ENCODE peak calls at places on chromosomes 11 and 22, in six cellular contexts. X is endodermal cell, P is astrocyte of the cerebellum, C is fibroblast of lung, F is astrocyte of the spinal cord, U is AG10803. I is an unnamed sample.
A peak's percentile ranks its signal among the peaks of the same experiment; 100 is the strongest.

GRCh38 chr11:118294053-118294452 is 10.5 kb upstream of the CD3E start:
- DNase-seq in X (no peak), P (no peak), C (no peak), F (no peak), U (no peak), I (no peak)

GRCh38 chr22:29827091-29827490 is 11.0 kb downstream of the ASCC2 start:
- DNase-seq in X (no peak), P (no peak), C (no peak), F (no peak), U (no peak), I (no peak)

GRCh38 chr11:114058871-114059277 is 637 bp upstream of the ZBTB16 start:
- DNase-seq in X (peak; percentile 60), P (no peak), C (no peak), F (no peak), U (no peak), I (peak; percentile 44)

GRCh38 chr22:39244496-39245129 is at the start of gene PDGFB:
- DNase-seq in X (peak; percentile 79), P (no peak), C (no peak), F (no peak), U (no peak), I (peak; percentile 60)

GRCh38 chr22:37604875-37605274 is 3.8 kb upstream of the GGA1 start:
- DNase-seq in X (no peak), P (no peak), C (no peak), F (no peak), U (no peak), I (no peak)

GRCh38 chr11:68659158-68659921 is 25.0 kb upstream of the GAL start:
- DNase-seq in X (no peak), P (peak; percentile 98), C (peak; percentile 99), F (peak; percentile 98), U (peak; percentile 83), I (peak; percentile 99)

GRCh38 chr22:46046299-46046685 is 69.3 kb upstream of the WNT7B start:
- DNase-seq in X (no peak), P (no peak), C (no peak), F (no peak), U (no peak), I (no peak)

GRCh38 chr11:45391168-45391850 is 105.2 kb upstream of the SYT13 start:
- DNase-seq in X (no peak), P (no peak), C (no peak), F (no peak), U (no peak), I (no peak)

GRCh38 chr11:126561327-126561893 is 205.9 kb downstream of the ST3GAL4 start:
- DNase-seq in X (peak; percentile 93), P (peak; percentile 69), C (peak; percentile 65), F (peak; percentile 65), U (peak; percentile 58), I (peak; percentile 75)

GRCh38 chr11:59173080-59173963 is 1.4 kb downstream of the DTX4 start:
- DNase-seq in X (peak; percentile 86), P (no peak), C (no peak), F (no peak), U (peak; percentile 17), I (peak; percentile 63)

GRCh38 chr11:117875397-117876048 is 935 bp downstream of the FXYD6 start:
- DNase-seq in X (no peak), P (no peak), C (no peak), F (no peak), U (no peak), I (no peak)

GRCh38 chr11:35141538-35141937 is 2.6 kb downstream of the CD44 start:
- DNase-seq in X (no peak), P (no peak), C (no peak), F (no peak), U (peak; percentile 35), I (no peak)

GRCh38 chr11:73478737-73479347 is 102.6 kb downstream of the RELT start:
- DNase-seq in X (peak; percentile 56), P (no peak), C (peak; percentile 59), F (peak; percentile 41), U (peak; percentile 37), I (peak; percentile 38)

GRCh38 chr22:19044381-19044780 is 77.8 kb downstream of the DGCR2 start:
- DNase-seq in X (no peak), P (no peak), C (no peak), F (no peak), U (no peak), I (no peak)

GRCh38 chr11:24679686-24680318 is 182.9 kb downstream of the LUZP2 start:
- DNase-seq in X (no peak), P (no peak), C (no peak), F (no peak), U (no peak), I (no peak)

GRCh38 chr11:62574363-62575057 is 819 bp upstream of the EEF1G start:
- DNase-seq in X (peak; percentile 54), P (no peak), C (no peak), F (no peak), U (no peak), I (peak; percentile 43)

GRCh38 chr11:25576320-25576719 is 755.6 kb upstream of the ANO3 start:
- DNase-seq in X (no peak), P (no peak), C (no peak), F (no peak), U (no peak), I (no peak)

GRCh38 chr11:76698321-76699043 is 27.9 kb upstream of the LRRC32 start:
- DNase-seq in X (peak; percentile 85), P (no peak), C (no peak), F (no peak), U (no peak), I (no peak)

GRCh38 chr22:43474161-43475101 is 62.6 kb downstream of the MPPED1 start:
- DNase-seq in X (no peak), P (no peak), C (peak; percentile 1), F (no peak), U (no peak), I (no peak)

GRCh38 chr22:44667829-44668189 is 34.2 kb upstream of the PRR5 start:
- DNase-seq in X (peak; percentile 64), P (no peak), C (no peak), F (no peak), U (no peak), I (no peak)

GRCh38 chr11:70074701-70075100 is 3.4 kb upstream of the ANO1 start:
- DNase-seq in X (peak; percentile 37), P (no peak), C (no peak), F (no peak), U (no peak), I (no peak)

GRCh38 chr11:47354913-47355282 is 2.4 kb upstream of the MYBPC3 start:
- DNase-seq in X (no peak), P (no peak), C (peak; percentile 11), F (no peak), U (no peak), I (peak; percentile 22)
- H3K4me3 ChIP-seq in X (no peak overlapping the region), P (peak overlapping the region; percentile 19), C (no peak overlapping the region), F (peak overlapping the region; percentile 6), U (peak overlapping the region; percentile 39), I (peak overlapping the region; percentile 24)

GRCh38 chr22:30947163-30947820 is 21.3 kb downstream of the MORC2 start:
- DNase-seq in X (peak; percentile 76), P (no peak), C (no peak), F (no peak), U (peak; percentile 23), I (no peak)

GRCh38 chr22:30949934-30950660 is 18.5 kb downstream of the MORC2 start:
- DNase-seq in X (no peak), P (no peak), C (no peak), F (no peak), U (no peak), I (no peak)

GRCh38 chr22:30947821-30948454 is 20.6 kb downstream of the MORC2 start:
- DNase-seq in X (no peak), P (peak; percentile 54), C (peak; percentile 79), F (peak; percentile 64), U (peak; percentile 71), I (peak; percentile 78)

GRCh38 chr22:30946354-30946753 is 22.2 kb downstream of the MORC2 start:
- DNase-seq in X (no peak), P (no peak), C (no peak), F (no peak), U (no peak), I (no peak)

DNA sequence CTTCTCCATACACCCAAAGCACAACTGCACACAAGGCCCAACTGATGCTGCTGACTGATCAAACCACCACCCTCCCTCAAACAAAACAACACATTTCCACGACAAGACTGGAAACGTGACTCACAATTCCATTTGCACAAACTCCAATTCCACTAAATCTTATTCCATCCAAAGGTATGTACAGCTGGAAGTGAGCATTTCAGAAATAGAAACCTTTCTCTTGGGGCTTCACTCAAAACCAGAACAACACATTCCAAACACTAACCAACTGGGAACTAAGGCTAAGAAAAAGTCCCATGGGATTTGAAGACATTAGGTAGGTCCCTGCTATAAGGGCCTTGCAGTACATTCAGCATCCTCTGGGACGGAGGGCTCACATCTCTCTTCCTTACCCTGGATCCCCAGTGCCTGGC is 19.6 kb downstream of the MORC2 start:
- DNase-seq in X (no peak), P (no peak), C (no peak), F (peak; percentile 13), U (peak; percentile 77), I (no peak)
- TF ChIP-seq CTCF in X (peak; percentile 31), P (no peak), C (no peak), F (no peak), U (peak; percentile 34), I (no peak)

GRCh38 chr22:17086750-17087149 is 1.9 kb downstream of the IL17RA start:
- DNase-seq in X (peak; percentile 41), P (no peak), C (no peak), F (no peak), U (no peak), I (no peak)

GRCh38 chr22:17085277-17086091 is 684 bp downstream of the IL17RA start:
- DNase-seq in X (peak; percentile 62), P (no peak), C (peak; percentile 4), F (no peak), U (no peak), I (no peak)

GRCh38 chr22:17084554-17085276 is at the start of gene IL17RA:
- DNase-seq in X (peak; percentile 97), P (peak; percentile 49), C (peak; percentile 80), F (peak; percentile 85), U (peak; percentile 85), I (peak; percentile 91)

GRCh38 chr22:17087176-17088131 is 2.7 kb downstream of the IL17RA start:
- DNase-seq in X (peak; percentile 35), P (peak; percentile 90), C (peak; percentile 81), F (peak; percentile 77), U (peak; percentile 63), I (no peak)

GRCh38 chr22:17086301-17086700 is 1.5 kb downstream of the IL17RA start:
- DNase-seq in X (peak; percentile 41), P (no peak), C (no peak), F (no peak), U (no peak), I (no peak)
- H3K4me3 ChIP-seq in X (peak overlapping the region; percentile 78), P (peak overlapping the region; percentile 86), C (peak overlapping the region; percentile 56), F (peak overlapping the region; percentile 67), U (peak overlapping the region; percentile 79), I (no peak overlapping the region)

DNA sequence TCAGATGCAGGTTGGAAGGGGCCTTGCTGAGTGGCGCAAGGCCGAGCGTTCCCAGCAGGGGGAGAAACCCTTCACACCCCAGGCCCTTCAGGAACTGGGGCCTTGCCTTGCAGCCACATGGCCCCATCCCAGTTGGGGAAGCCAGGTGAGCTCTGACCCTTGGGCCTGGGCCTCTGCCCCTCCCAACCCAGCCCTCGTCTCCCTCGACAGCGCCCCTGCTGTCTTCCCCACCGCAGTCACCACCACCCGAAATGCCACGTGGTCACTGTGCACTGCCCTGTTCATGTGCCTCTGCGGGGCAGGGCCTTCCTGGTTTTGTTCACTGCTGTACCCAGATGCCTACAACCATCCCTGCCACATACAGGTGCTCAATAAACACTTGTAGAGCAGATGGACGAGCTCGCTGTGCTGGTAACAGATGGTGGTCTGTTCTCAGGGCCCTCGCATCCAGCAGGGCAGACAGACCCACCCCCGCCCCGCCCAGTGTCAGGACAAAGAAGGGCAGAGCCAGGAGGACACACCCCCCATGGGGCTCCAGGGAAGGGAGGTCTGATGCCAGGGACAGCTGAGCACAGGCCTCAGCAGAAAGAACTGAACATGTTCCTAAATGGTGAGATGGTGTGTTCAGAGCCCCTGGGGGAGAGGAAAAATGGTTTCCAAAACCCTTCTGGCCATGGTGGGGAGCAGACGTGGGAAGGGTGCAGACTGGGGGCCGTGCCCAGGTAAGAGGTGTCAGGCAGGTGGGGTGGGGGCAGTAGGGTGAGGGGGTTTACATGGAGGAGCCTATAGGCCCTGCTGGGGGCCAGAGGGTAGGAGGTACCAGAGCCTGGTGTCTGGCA is 3.7 kb downstream of the POLR2L start:
- DNase-seq in X (peak; percentile 78), P (no peak), C (no peak), F (no peak), U (peak; percentile 41), I (no peak)
- TF ChIP-seq CTCF in X (peak; percentile 65), P (peak; percentile 15), C (peak; percentile 18), F (peak; percentile 34), U (peak; percentile 34), I (peak; percentile 28)